ENCODE peak calls at places on chromosomes 16 and 17, in five cellular contexts. One of them, this sample, is unnamed. For H3K9me3, the result is how much of the 10 kb centered on the place peaks cover.

GRCh38 chr17:50267074-50267841 is 7.0 kb upstream of the TMEM92 start:
- DNase-seq in lung: peak
- DNase-seq in pancreas: no peak
- DNase-seq in SK-N-MC: no peak
- DNase-seq in neural progenitor cell: no peak
- DNase-seq in this sample: no peak

GRCh38 chr17:2794116-2794803 is 2.0 kb upstream of the RAP1GAP2 start:
- DNase-seq in lung: no peak
- DNase-seq in pancreas: no peak
- DNase-seq in SK-N-MC: no peak
- DNase-seq in neural progenitor cell: no peak
- DNase-seq in this sample: no peak

GRCh38 chr16:10665166-10665565 is 29.6 kb downstream of the TEKT5 start:
- DNase-seq in lung: no peak
- DNase-seq in pancreas: no peak
- DNase-seq in SK-N-MC: no peak
- DNase-seq in neural progenitor cell: no peak
- DNase-seq in this sample: no peak

GRCh38 chr17:65850486-65850885 is 289.0 kb upstream of the AXIN2 start:
- DNase-seq in lung: no peak
- DNase-seq in pancreas: no peak
- DNase-seq in SK-N-MC: no peak
- DNase-seq in neural progenitor cell: no peak
- DNase-seq in this sample: no peak

GRCh38 chr16:84957192-84957591 is 54.1 kb downstream of the ZDHHC7 start:
- DNase-seq in lung: no peak
- DNase-seq in pancreas: no peak
- DNase-seq in SK-N-MC: no peak
- DNase-seq in neural progenitor cell: no peak
- DNase-seq in this sample: no peak

GRCh38 chr17:20073056-20073979 is 64.2 kb downstream of the SPECC1 start:
- DNase-seq in lung: peak
- DNase-seq in pancreas: no peak
- DNase-seq in SK-N-MC: no peak
- DNase-seq in neural progenitor cell: no peak
- DNase-seq in this sample: peak

GRCh38 chr16:19559242-19559910 is 3.9 kb downstream of the VPS35L start:
- DNase-seq in lung: no peak
- DNase-seq in pancreas: no peak
- DNase-seq in SK-N-MC: peak
- DNase-seq in neural progenitor cell: peak
- DNase-seq in this sample: no peak

GRCh38 chr16:57620316-57621231 is 7.9 kb upstream of the ADGRG1 start:
- DNase-seq in lung: peak
- DNase-seq in pancreas: peak
- DNase-seq in SK-N-MC: no peak
- DNase-seq in neural progenitor cell: no peak
- DNase-seq in this sample: peak

GRCh38 chr17:75776399-75777242 is 8.0 kb upstream of the UNK start:
- DNase-seq in lung: no peak
- DNase-seq in pancreas: peak
- DNase-seq in SK-N-MC: no peak
- DNase-seq in neural progenitor cell: no peak
- DNase-seq in this sample: no peak

GRCh38 chr17:29929006-29929543 is 953 bp downstream of the SSH2 start:
- DNase-seq in lung: peak
- DNase-seq in pancreas: no peak
- DNase-seq in SK-N-MC: no peak
- DNase-seq in neural progenitor cell: peak
- DNase-seq in this sample: no peak

GRCh38 chr17:27417596-27418365 is 38.5 kb upstream of the KSR1 start:
- DNase-seq in lung: no peak
- DNase-seq in pancreas: no peak
- DNase-seq in SK-N-MC: no peak
- DNase-seq in neural progenitor cell: no peak
- DNase-seq in this sample: no peak

GRCh38 chr16:86403541-86404163 is 106.7 kb upstream of the FOXF1 start:
- DNase-seq in lung: no peak
- DNase-seq in pancreas: no peak
- DNase-seq in SK-N-MC: no peak
- DNase-seq in neural progenitor cell: no peak
- DNase-seq in this sample: no peak

GRCh38 chr17:48522031-48522593 is 8.7 kb downstream of the HOXB1 start:
- DNase-seq in lung: no peak
- DNase-seq in pancreas: no peak
- DNase-seq in SK-N-MC: no peak
- DNase-seq in neural progenitor cell: no peak
- DNase-seq in this sample: peak

GRCh38 chr17:7702776-7703175 is 2.2 kb upstream of the EFNB3 start:
- DNase-seq in lung: no peak
- DNase-seq in pancreas: no peak
- DNase-seq in SK-N-MC: no peak
- DNase-seq in neural progenitor cell: no peak
- DNase-seq in this sample: no peak

GRCh38 chr16:54862529-54862928 is 68.1 kb upstream of the IRX5 start:
- DNase-seq in lung: no peak
- DNase-seq in pancreas: no peak
- DNase-seq in SK-N-MC: no peak
- DNase-seq in neural progenitor cell: peak
- DNase-seq in this sample: no peak

GRCh38 chr17:31391496-31391949 is at the start of gene RAB11FIP4:
- DNase-seq in lung: no peak
- DNase-seq in pancreas: no peak
- DNase-seq in SK-N-MC: no peak
- DNase-seq in neural progenitor cell: peak
- DNase-seq in this sample: no peak

GRCh38 chr17:50056217-50056960 is 479 bp downstream of the ITGA3 start:
- DNase-seq in lung: peak
- DNase-seq in pancreas: peak
- DNase-seq in SK-N-MC: no peak
- DNase-seq in neural progenitor cell: peak
- DNase-seq in this sample: peak

GRCh38 chr16:17972460-17972943 is 364.0 kb downstream of the NPIPA8 start:
- DNase-seq in lung: no peak
- DNase-seq in pancreas: no peak
- DNase-seq in SK-N-MC: no peak
- DNase-seq in neural progenitor cell: no peak
- DNase-seq in this sample: no peak

GRCh38 chr17:79141578-79142338 is 67.1 kb downstream of the ENGASE start:
- DNase-seq in lung: no peak
- DNase-seq in pancreas: no peak
- DNase-seq in SK-N-MC: no peak
- DNase-seq in neural progenitor cell: no peak
- DNase-seq in this sample: no peak

GRCh38 chr16:58661199-58661830 is 23.3 kb downstream of the SLC38A7 start:
- DNase-seq in lung: peak
- DNase-seq in pancreas: no peak
- DNase-seq in SK-N-MC: no peak
- DNase-seq in neural progenitor cell: peak
- DNase-seq in this sample: no peak

GRCh38 chr17:71071837-71072236 is 902.5 kb downstream of the KCNJ2 start:
- DNase-seq in lung: no peak
- DNase-seq in pancreas: no peak
- DNase-seq in SK-N-MC: no peak
- DNase-seq in neural progenitor cell: no peak
- DNase-seq in this sample: no peak

GRCh38 chr16:27718767-27719445 is 169.0 kb downstream of the KATNIP start:
- DNase-seq in lung: no peak
- DNase-seq in pancreas: peak
- DNase-seq in SK-N-MC: no peak
- DNase-seq in neural progenitor cell: peak
- DNase-seq in this sample: peak

GRCh38 chr17:2177235-2177811 is 122.4 kb downstream of the HIC1 start:
- DNase-seq in lung: no peak
- DNase-seq in pancreas: no peak
- DNase-seq in SK-N-MC: no peak
- DNase-seq in neural progenitor cell: no peak
- DNase-seq in this sample: no peak

GRCh38 chr17:78459696-78460095 is 81.2 kb downstream of the PGS1 start:
- DNase-seq in lung: no peak
- DNase-seq in pancreas: no peak
- DNase-seq in SK-N-MC: no peak
- DNase-seq in neural progenitor cell: no peak
- DNase-seq in this sample: no peak

GRCh38 chr17:81831957-81832607 is 1.0 kb downstream of the MCRIP1 start:
- DNase-seq in lung: no peak
- DNase-seq in pancreas: no peak
- DNase-seq in SK-N-MC: no peak
- DNase-seq in neural progenitor cell: no peak
- DNase-seq in this sample: no peak

GRCh38 chr16:27776556-27776955 is 226.6 kb downstream of the KATNIP start:
- DNase-seq in lung: no peak
- DNase-seq in pancreas: peak
- DNase-seq in SK-N-MC: no peak
- DNase-seq in neural progenitor cell: no peak
- DNase-seq in this sample: no peak

GRCh38 chr17:32483451-32484019 is 3.3 kb upstream of the CDK5R1 start:
- DNase-seq in lung: no peak
- DNase-seq in pancreas: no peak
- DNase-seq in SK-N-MC: peak
- DNase-seq in neural progenitor cell: peak
- DNase-seq in this sample: peak

GRCh38 chr17:28228986-28229729 is 89.8 kb upstream of the TMEM97 start:
- DNase-seq in lung: no peak
- DNase-seq in pancreas: no peak
- DNase-seq in SK-N-MC: no peak
- DNase-seq in neural progenitor cell: no peak
- DNase-seq in this sample: no peak

GRCh38 chr17:77423589-77424451 is 283.1 kb downstream of the SEC14L1 start:
- DNase-seq in lung: peak
- DNase-seq in pancreas: no peak
- DNase-seq in SK-N-MC: no peak
- DNase-seq in neural progenitor cell: no peak
- DNase-seq in this sample: peak

GRCh38 chr16:85370881-85371651 is 242.1 kb upstream of the GSE1 start:
- DNase-seq in lung: peak
- DNase-seq in pancreas: no peak
- DNase-seq in SK-N-MC: no peak
- DNase-seq in neural progenitor cell: no peak
- DNase-seq in this sample: peak

GRCh38 chr17:38898812-38899348 is 26.5 kb upstream of the LASP1NB start:
- DNase-seq in lung: peak
- DNase-seq in pancreas: no peak
- DNase-seq in SK-N-MC: no peak
- DNase-seq in neural progenitor cell: no peak
- DNase-seq in this sample: no peak

GRCh38 chr16:84526794-84527485 is 22.5 kb upstream of the MEAK7 start:
- DNase-seq in lung: no peak
- DNase-seq in pancreas: no peak
- DNase-seq in SK-N-MC: no peak
- DNase-seq in neural progenitor cell: peak
- DNase-seq in this sample: no peak

GRCh38 chr17:14316131-14316854 is 15.4 kb downstream of the HS3ST3B1 start:
- DNase-seq in lung: no peak
- DNase-seq in pancreas: no peak
- DNase-seq in SK-N-MC: no peak
- DNase-seq in neural progenitor cell: peak
- DNase-seq in this sample: no peak

GRCh38 chr16:48317614-48318013 is 67.6 kb downstream of the SIAH1 start:
- DNase-seq in lung: no peak
- DNase-seq in pancreas: no peak
- DNase-seq in SK-N-MC: no peak
- DNase-seq in neural progenitor cell: no peak
- DNase-seq in this sample: no peak

GRCh38 chr17:40325156-40326013 is 16.4 kb downstream of the RARA start:
- DNase-seq in lung: no peak
- DNase-seq in pancreas: peak
- DNase-seq in SK-N-MC: no peak
- DNase-seq in neural progenitor cell: no peak
- DNase-seq in this sample: no peak
- H3K27ac ChIP-seq in lung: peak
- H3K27ac ChIP-seq in pancreas: no peak
- H3K27ac ChIP-seq in SK-N-MC: peak
- H3K27ac ChIP-seq in neural progenitor cell: no peak
- H3K27ac ChIP-seq in this sample: peak

GRCh38 chr16:5642470-5642869 is 544.9 kb upstream of the EEF2KMT start:
- DNase-seq in lung: peak
- DNase-seq in pancreas: no peak
- DNase-seq in SK-N-MC: no peak
- DNase-seq in neural progenitor cell: peak
- DNase-seq in this sample: no peak

GRCh38 chr16:5642034-5642433 is 544.4 kb upstream of the EEF2KMT start:
- DNase-seq in lung: no peak
- DNase-seq in pancreas: no peak
- DNase-seq in SK-N-MC: no peak
- DNase-seq in neural progenitor cell: no peak
- DNase-seq in this sample: no peak

GRCh38 chr16:5639531-5639930 is 541.9 kb upstream of the EEF2KMT start:
- DNase-seq in lung: no peak
- DNase-seq in pancreas: no peak
- DNase-seq in SK-N-MC: no peak
- DNase-seq in neural progenitor cell: no peak
- DNase-seq in this sample: no peak

GRCh38 chr16:5640883-5641282 is 543.3 kb upstream of the EEF2KMT start:
- DNase-seq in lung: no peak
- DNase-seq in pancreas: no peak
- DNase-seq in SK-N-MC: no peak
- DNase-seq in neural progenitor cell: no peak
- DNase-seq in this sample: no peak

GRCh38 chr16:5644132-5644531 is 546.5 kb upstream of the EEF2KMT start:
- DNase-seq in lung: no peak
- DNase-seq in pancreas: no peak
- DNase-seq in SK-N-MC: no peak
- DNase-seq in neural progenitor cell: no peak
- DNase-seq in this sample: no peak
- H3K9me3 ChIP-seq in lung: under half
- H3K9me3 ChIP-seq in pancreas: under half
- H3K9me3 ChIP-seq in SK-N-MC: under half
- H3K9me3 ChIP-seq in neural progenitor cell: under half
- H3K9me3 ChIP-seq in this sample: under half

GRCh38 chr17:17190188-17190587 is 15.9 kb downstream of the PLD6 start:
- DNase-seq in lung: no peak
- DNase-seq in pancreas: no peak
- DNase-seq in SK-N-MC: no peak
- DNase-seq in neural progenitor cell: no peak
- DNase-seq in this sample: no peak
- H3K27ac ChIP-seq in lung: no peak
- H3K27ac ChIP-seq in pancreas: no peak
- H3K27ac ChIP-seq in SK-N-MC: no peak
- H3K27ac ChIP-seq in neural progenitor cell: no peak
- H3K27ac ChIP-seq in this sample: no peak

DNA sequence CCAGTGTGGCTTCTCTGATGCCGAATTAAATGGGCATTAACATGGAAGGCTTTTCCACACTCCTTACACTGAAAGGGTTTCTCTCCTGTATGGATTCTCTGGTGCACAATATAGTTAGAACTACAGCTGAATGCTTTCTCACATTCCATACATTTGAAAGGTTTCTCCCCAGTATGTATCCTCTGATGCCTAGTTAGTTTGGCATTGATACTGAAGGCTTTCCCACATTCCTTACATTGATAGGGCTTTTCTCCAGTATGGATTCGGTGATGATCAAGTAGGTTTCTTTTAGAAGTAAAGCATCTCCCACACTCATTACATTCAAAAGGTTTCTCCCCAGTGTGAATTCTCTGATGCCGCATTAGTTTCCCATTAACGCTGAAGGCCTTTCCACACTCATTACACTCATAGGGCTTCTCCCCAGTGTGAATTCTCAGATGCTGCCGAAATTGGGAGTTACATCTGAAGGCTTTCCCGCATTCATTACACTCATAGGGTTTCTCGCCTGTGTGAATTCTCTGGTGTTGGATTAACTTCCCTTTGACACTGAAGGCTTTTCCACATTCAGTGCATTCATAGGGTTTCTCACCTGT is 6.5 kb upstream of the TLE7 start:
- DNase-seq in lung: no peak
- DNase-seq in pancreas: no peak
- DNase-seq in SK-N-MC: no peak
- DNase-seq in neural progenitor cell: no peak
- DNase-seq in this sample: no peak
- H3K9me3 ChIP-seq in lung: under half
- H3K9me3 ChIP-seq in pancreas: under half
- H3K9me3 ChIP-seq in SK-N-MC: under half
- H3K9me3 ChIP-seq in neural progenitor cell: under half
- H3K9me3 ChIP-seq in this sample: half or more

This sample was measured in breast epithelium.